ENCODE peak calls at places on chromosomes 1 and 21, in seven cellular contexts. S is spleen, A is ovary, M is endothelial cell, U is left ventricle myocardium inferior, O is HFF-Myc, T is GM23338. D is an unnamed sample.

GRCh38 chr21:44932366-44933181 is 7.3 kb upstream of the SLX9 start:
- DNase-seq in S (peak), A (peak), M (peak), U (peak), O (no peak), T (no peak), D (peak)

GRCh38 chr1:89518116-89518780 is 6.4 kb upstream of the LRRC8B start:
- DNase-seq in S (no peak), A (no peak), M (no peak), U (no peak), O (no peak), T (no peak), D (no peak)

GRCh38 chr1:32886012-32886827 is at the start of gene HPCA:
- DNase-seq in S (no peak), A (peak), M (peak), U (peak), O (no peak), T (peak), D (no peak)

GRCh38 chr1:117779364-117779763 is 150.1 kb downstream of the GDAP2 start:
- DNase-seq in S (no peak), A (no peak), M (no peak), U (no peak), O (no peak), T (no peak), D (no peak)

GRCh38 chr1:227903061-227903521 is 44.6 kb downstream of the WNT9A start:
- DNase-seq in S (peak), A (peak), M (no peak), U (peak), O (no peak), T (no peak), D (no peak)

GRCh38 chr1:33410091-33410701 is 20.7 kb downstream of the PHC2 start:
- DNase-seq in S (no peak), A (no peak), M (no peak), U (no peak), O (no peak), T (peak), D (no peak)

GRCh38 chr1:27563407-27564263 is 40.3 kb downstream of the AHDC1 start:
- DNase-seq in S (no peak), A (peak), M (no peak), U (peak), O (no peak), T (no peak), D (no peak)

GRCh38 chr1:3266870-3267549 is 187.5 kb upstream of the ARHGEF16 start:
- DNase-seq in S (no peak), A (no peak), M (no peak), U (no peak), O (no peak), T (no peak), D (no peak)

GRCh38 chr1:32902535-32902920 is 1.3 kb upstream of the TMEM54 start:
- DNase-seq in S (no peak), A (no peak), M (no peak), U (no peak), O (no peak), T (no peak), D (no peak)

GRCh38 chr1:77639557-77640069 is 42.8 kb downstream of the ZZZ3 start:
- DNase-seq in S (no peak), A (no peak), M (no peak), U (no peak), O (no peak), T (no peak), D (no peak)
- TF ChIP-seq CTCF in S (no peak), A (no peak), M (no peak), U (no peak), O (no peak), T (no peak), D (no peak)

DNA sequence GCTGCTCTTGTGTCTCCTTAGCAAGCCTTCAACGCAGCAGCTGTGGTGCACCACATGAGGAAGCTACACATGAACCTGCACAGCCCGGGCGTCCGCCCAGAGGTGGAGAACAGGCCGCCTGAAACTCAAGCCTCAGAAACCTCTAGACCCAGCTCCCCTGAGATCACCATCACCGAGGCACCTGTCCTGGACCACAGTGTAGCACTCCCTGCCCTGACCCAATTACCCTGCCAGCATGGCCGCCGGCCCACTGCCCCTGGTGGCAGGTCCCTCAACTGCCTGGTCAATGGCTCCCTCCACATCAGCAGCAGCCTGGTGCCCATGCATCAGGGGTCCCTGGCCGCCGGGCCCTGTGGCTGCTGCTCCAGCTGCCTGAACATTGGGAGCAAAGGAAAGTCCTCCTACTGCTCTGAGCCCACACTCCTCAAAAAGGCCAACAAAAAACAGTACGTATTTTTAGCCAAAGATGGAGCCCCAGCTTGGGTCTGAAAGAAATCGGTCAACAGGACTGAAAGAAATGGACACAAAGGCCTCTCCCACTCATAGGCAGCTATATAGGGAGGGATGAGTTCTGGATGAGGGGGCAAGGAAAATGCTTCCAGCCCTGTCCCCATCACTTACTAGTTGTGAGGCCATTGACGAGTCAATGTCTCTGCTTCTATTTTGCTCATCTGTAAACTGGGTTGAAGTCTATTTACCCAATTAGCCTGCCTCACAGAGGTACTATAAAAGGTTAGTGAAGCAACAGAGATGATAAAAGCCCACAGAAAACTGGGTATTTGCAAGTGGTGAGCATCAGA is 28.5 kb downstream of the CAMK1G start:
- DNase-seq in S (no peak), A (no peak), M (peak), U (no peak), O (no peak), T (no peak), D (no peak)
- TF ChIP-seq CTCF in S (no peak), A (no peak), M (peak), U (no peak), O (no peak), T (no peak), D (no peak)

DNA sequence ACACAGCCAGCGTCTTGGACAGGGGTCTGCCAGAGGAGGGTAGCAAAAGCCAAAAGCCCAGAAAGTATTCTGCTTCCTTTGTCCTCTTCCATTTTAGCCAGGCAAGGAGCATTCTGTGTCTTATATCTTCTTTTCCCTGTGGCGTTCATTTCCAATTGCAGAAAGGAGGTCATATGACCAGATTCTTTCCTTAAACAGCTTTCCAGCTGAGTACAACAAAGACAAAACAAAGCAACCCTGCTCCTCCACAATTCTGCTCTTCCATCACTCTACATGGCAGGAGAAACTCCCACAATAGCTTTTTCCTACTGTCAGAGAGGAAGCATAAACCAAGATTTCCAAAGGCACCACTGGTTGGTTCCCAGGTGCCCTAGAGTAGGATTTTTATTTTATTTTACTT is 19.7 kb downstream of the ENSA start:
- DNase-seq in S (no peak), A (no peak), M (no peak), U (no peak), O (no peak), T (peak), D (no peak)
- TF ChIP-seq CTCF in S (no peak), A (no peak), M (no peak), U (no peak), O (no peak), T (no peak), D (no peak)

GRCh38 chr1:178055093-178055492 is 38.8 kb upstream of the RASAL2 start:
- DNase-seq in S (no peak), A (no peak), M (peak), U (peak), O (no peak), T (peak), D (no peak)
- TF ChIP-seq CTCF in S (no peak), A (no peak), M (no peak), U (peak), O (no peak), T (peak), D (peak)

GRCh38 chr1:31041529-31041928 is 24.0 kb downstream of the PUM1 start:
- DNase-seq in S (no peak), A (no peak), M (no peak), U (no peak), O (no peak), T (no peak), D (no peak)
- TF ChIP-seq CTCF in S (no peak), A (no peak), M (no peak), U (no peak), O (no peak), T (peak), D (no peak)

GRCh38 chr1:40266786-40267535 is 8.9 kb downstream of the ZMPSTE24 start:
- DNase-seq in S (no peak), A (no peak), M (no peak), U (no peak), O (no peak), T (no peak), D (no peak)
- TF ChIP-seq CTCF in S (no peak), A (no peak), M (no peak), U (no peak), O (no peak), T (no peak), D (no peak)